ENCODE peak calls at places on chromosomes 3 and 15, in eight cellular contexts. C is NCI-H1092 treated with DMSO at 0.1 percent for 48 hours; W is ovary; T is naive thymus-derived CD4-positive, alpha-beta T cell; L is hippocampal formation; F is stimulated activated CD4-positive, alpha-beta T cell treated with anti-CD3 and anti-CD28 coated beads, Interleukin-4, amount 100 ng/mL, for 1 hour; I is nucleus accumbens; E is NCI-H1694 treated with DMSO at 0.1 percent for 48 hours. J is an unnamed sample.

GRCh38 chr3:69784854-69785523 is 45.7 kb downstream of the MITF start:
- DNase-seq in C (no peak), W (peak), T (no peak), L (no peak), F (no peak), I (peak), E (no peak), J (no peak)

GRCh38 chr3:113535898-113536297 is 3.5 kb downstream of the SIDT1 start:
- DNase-seq in C (no peak), W (no peak), T (no peak), L (no peak), F (no peak), I (no peak), E (no peak), J (no peak)

GRCh38 chr3:57910988-57911387 is 97.2 kb upstream of the FLNB start:
- DNase-seq in C (no peak), W (no peak), T (peak), L (no peak), F (peak), I (no peak), E (peak), J (no peak)

GRCh38 chr15:69869881-69870465 is 227.7 kb downstream of the TLE3 start:
- DNase-seq in C (no peak), W (no peak), T (no peak), L (no peak), F (no peak), I (no peak), E (no peak), J (no peak)

GRCh38 chr3:126870608-126871210 is 112.2 kb upstream of the PLXNA1 start:
- DNase-seq in C (no peak), W (no peak), T (no peak), L (no peak), F (no peak), I (no peak), E (no peak), J (no peak)

GRCh38 chr3:64410226-64410625 is 185.0 kb upstream of the PRICKLE2 start:
- DNase-seq in C (no peak), W (no peak), T (no peak), L (no peak), F (no peak), I (no peak), E (no peak), J (no peak)

GRCh38 chr3:114143817-114144216 is 35.0 kb downstream of the DRD3 start:
- DNase-seq in C (no peak), W (no peak), T (no peak), L (no peak), F (no peak), I (no peak), E (no peak), J (no peak)

GRCh38 chr15:48992096-48992495 is 28.4 kb upstream of the SHC4 start:
- DNase-seq in C (no peak), W (no peak), T (no peak), L (peak), F (no peak), I (peak), E (no peak), J (no peak)

GRCh38 chr3:113297281-113297680 is 85.9 kb downstream of the BOC start:
- DNase-seq in C (no peak), W (no peak), T (no peak), L (no peak), F (no peak), I (no peak), E (no peak), J (no peak)

GRCh38 chr3:52527732-52528595 is 5.7 kb downstream of the NT5DC2 start:
- DNase-seq in C (no peak), W (peak), T (no peak), L (no peak), F (no peak), I (no peak), E (no peak), J (no peak)

GRCh38 chr3:75101329-75102147 is 487.1 kb upstream of the CNTN3 start:
- DNase-seq in C (no peak), W (no peak), T (no peak), L (no peak), F (no peak), I (no peak), E (no peak), J (no peak)

GRCh38 chr3:12750658-12751071 is 8.4 kb downstream of the TMEM40 start:
- DNase-seq in C (no peak), W (no peak), T (no peak), L (no peak), F (peak), I (no peak), E (no peak), J (no peak)

GRCh38 chr3:47664519-47664918 is 85.9 kb upstream of the CSPG5 start:
- DNase-seq in C (no peak), W (no peak), T (no peak), L (no peak), F (no peak), I (no peak), E (no peak), J (no peak)

GRCh38 chr3:56467108-56467507 is 1.2 kb downstream of the ERC2 start:
- DNase-seq in C (peak), W (peak), T (peak), L (peak), F (peak), I (peak), E (peak), J (peak)

J was measured in DMS79 treated with DMSO at 0.1 percent for 48 hours.